ENCODE peak calls at places on chromosome 10, in six cellular contexts. N is Peyer's patch, G is tibial nerve, U is endothelial cell of umbilical vein, Y is A549, S is lower leg skin. T is an unnamed sample.

GRCh38 chr10:2798340-2798739 is 269.0 kb upstream of the PFKP start:
- DNase-seq in N (no peak), U (no peak), S (no peak), Y (no peak), G (no peak), T (no peak)

GRCh38 chr10:70258216-70258615 is 25.0 kb upstream of the PPA1 start:
- DNase-seq in Y (no peak), N (no peak), U (no peak), G (no peak), S (peak; percentile 39), T (no peak)

GRCh38 chr10:48463318-48464003 is 141.4 kb downstream of the ARHGAP22 start:
- DNase-seq in G (no peak), U (no peak), Y (no peak), S (peak; percentile 74), N (peak; percentile 36), T (no peak)

GRCh38 chr10:124699471-124700292 is 44.5 kb downstream of the FAM53B start:
- DNase-seq in Y (no peak), S (no peak), G (no peak), U (no peak), N (no peak), T (no peak)

GRCh38 chr10:125299476-125299875 is 139.1 kb upstream of the CTBP2 start:
- DNase-seq in G (no peak), Y (no peak), S (no peak), N (no peak), U (no peak), T (no peak)

GRCh38 chr10:76487582-76487981 is 1056.2 kb downstream of the LRMDA start:
- DNase-seq in G (no peak), Y (no peak), S (no peak), N (no peak), U (no peak), T (no peak)

GRCh38 chr10:123997486-123998196 is 95.8 kb downstream of the CHST15 start:
- DNase-seq in G (peak; percentile 50), S (peak; percentile 87), N (peak; percentile 55), Y (peak; percentile 55), U (no peak), T (peak; percentile 57)

GRCh38 chr10:34985823-34986222 is 104.3 kb downstream of the CUL2 start:
- DNase-seq in G (no peak), N (peak; percentile 13), Y (peak; percentile 45), U (no peak), S (peak; percentile 20), T (no peak)

GRCh38 chr10:33661580-33662269 is 327.3 kb upstream of the NRP1 start:
- DNase-seq in N (peak; percentile 64), Y (peak; percentile 38), U (peak; percentile 54), S (peak; percentile 92), G (peak; percentile 45), T (peak; percentile 30)

GRCh38 chr10:101941871-101942270 is 98.3 kb upstream of the KCNIP2 start:
- DNase-seq in Y (no peak), G (no peak), N (no peak), S (no peak), U (peak; percentile 66), T (no peak)

GRCh38 chr10:87734987-87735827 is 75.5 kb downstream of the PAPSS2 start:
- DNase-seq in G (peak; percentile 38), Y (peak; percentile 41), S (no peak), N (no peak), U (peak; percentile 70), T (peak; percentile 54)

GRCh38 chr10:84921701-84922100 is 593.3 kb downstream of the CCSER2 start:
- DNase-seq in Y (no peak), S (no peak), G (no peak), N (no peak), U (no peak), T (no peak)

GRCh38 chr10:85916999-85917573 is 449.5 kb downstream of the GRID1 start:
- DNase-seq in S (no peak), U (no peak), Y (no peak), N (no peak), G (no peak), T (no peak)

GRCh38 chr10:80472234-80473095 is 18.4 kb downstream of the TSPAN14 start:
- DNase-seq in Y (peak; percentile 52), G (no peak), S (no peak), N (peak; percentile 55), U (peak; percentile 57), T (peak; percentile 59)

DNA sequence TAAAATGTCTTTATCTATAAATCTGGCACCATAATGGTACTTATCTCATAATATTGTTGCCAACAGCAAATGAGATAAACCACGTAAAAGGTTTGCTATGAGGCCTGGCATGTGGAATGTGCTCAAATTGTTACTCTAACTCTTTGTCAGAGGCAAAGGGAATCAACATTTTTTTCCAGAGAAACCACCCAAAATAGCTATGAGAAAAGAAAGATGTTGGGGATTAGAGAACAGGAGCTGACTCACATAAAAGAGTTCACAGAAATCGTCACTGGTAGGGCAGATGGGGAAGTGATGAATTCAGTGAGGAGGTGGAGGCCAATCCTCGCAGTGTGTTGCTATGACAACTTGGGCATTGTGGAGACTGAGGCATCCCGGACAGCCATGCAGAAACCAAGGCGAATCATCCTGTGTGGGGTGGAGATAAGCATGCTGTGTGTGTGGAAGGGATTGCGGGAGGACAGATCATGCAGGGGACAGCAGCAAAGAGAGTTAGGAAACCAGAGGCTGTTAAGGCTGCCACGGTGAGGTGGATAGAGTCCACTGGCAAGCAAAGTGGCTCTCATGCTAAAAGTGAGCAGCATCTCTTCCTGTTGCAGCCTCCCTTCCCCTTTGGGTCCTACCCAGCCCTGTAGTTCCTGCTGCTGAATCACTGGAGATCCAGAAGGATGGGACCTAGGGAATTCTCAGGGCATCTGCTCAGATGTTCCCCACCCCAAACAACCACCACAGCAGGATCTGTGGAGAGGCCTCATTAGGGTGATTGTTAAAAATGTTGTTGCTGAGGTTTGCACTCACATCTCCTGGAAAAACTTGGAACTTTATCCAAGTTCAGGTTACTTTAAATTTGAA is 103.9 kb downstream of the CUBN start:
- DNase-seq in Y (peak; percentile 46), G (no peak), S (no peak), U (peak; percentile 94), N (no peak), T (peak; percentile 33)
- TF ChIP-seq POLR2A in Y (no peak), G (no peak), S (no peak), U (no peak), N (no peak), T (peak; percentile 32)

DNA sequence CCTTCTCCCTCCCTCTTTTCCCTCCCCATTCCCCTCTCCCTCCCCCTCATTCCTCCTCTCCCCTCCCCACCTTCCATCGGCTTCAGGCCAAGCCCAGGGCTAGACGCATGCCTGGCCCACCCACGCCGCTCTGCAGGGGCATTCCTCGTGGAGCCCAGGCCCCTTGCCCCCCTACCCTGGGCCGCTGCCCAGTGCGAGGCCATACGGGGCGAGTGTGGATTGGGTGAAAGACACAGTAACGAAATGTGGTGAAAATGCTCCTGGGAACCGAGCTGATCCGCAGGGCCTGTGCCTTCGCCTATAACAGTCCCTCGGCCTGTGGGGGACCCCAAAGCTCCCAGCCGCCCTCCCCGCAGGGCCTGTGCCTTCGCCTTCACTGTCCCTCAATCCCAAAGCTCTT is 28.3 kb downstream of the ADGRA1 start:
- DNase-seq in G (no peak), N (no peak), S (no peak), U (no peak), Y (no peak), T (no peak)
- TF ChIP-seq POLR2A in G (no peak), N (no peak), S (no peak), U (no peak), Y (no peak), T (no peak)

GRCh38 chr10:130470973-130471372 is 334.8 kb downstream of the GLRX3 start:
- DNase-seq in N (no peak), G (no peak), Y (no peak), U (no peak), S (peak; percentile 45), T (no peak)

GRCh38 chr10:130472236-130472635 is 336.0 kb downstream of the GLRX3 start:
- DNase-seq in Y (no peak), S (no peak), U (no peak), N (no peak), G (no peak), T (no peak)

GRCh38 chr10:130466271-130466997 is 330.2 kb downstream of the GLRX3 start:
- DNase-seq in Y (no peak), N (no peak), U (no peak), S (peak; percentile 6), G (no peak), T (no peak)

GRCh38 chr10:130470286-130470685 is 334.1 kb downstream of the GLRX3 start:
- DNase-seq in G (no peak), Y (no peak), N (no peak), S (peak; percentile 18), U (no peak), T (no peak)

GRCh38 chr10:130471486-130471885 is 335.3 kb downstream of the GLRX3 start:
- DNase-seq in Y (no peak), N (peak; percentile 19), U (no peak), S (peak; percentile 43), G (no peak), T (no peak)
- TF ChIP-seq POLR2A in Y (no peak), N (no peak), U (no peak), S (no peak), G (no peak), T (no peak)

GRCh38 chr10:104321226-104321625 is 17.0 kb downstream of the ITPRIP start:
- DNase-seq in N (peak; percentile 37), U (no peak), G (no peak), Y (no peak), S (peak; percentile 87), T (no peak)
- TF ChIP-seq POLR2A in N (no peak), U (no peak), G (no peak), Y (no peak), S (no peak), T (no peak)

DNA sequence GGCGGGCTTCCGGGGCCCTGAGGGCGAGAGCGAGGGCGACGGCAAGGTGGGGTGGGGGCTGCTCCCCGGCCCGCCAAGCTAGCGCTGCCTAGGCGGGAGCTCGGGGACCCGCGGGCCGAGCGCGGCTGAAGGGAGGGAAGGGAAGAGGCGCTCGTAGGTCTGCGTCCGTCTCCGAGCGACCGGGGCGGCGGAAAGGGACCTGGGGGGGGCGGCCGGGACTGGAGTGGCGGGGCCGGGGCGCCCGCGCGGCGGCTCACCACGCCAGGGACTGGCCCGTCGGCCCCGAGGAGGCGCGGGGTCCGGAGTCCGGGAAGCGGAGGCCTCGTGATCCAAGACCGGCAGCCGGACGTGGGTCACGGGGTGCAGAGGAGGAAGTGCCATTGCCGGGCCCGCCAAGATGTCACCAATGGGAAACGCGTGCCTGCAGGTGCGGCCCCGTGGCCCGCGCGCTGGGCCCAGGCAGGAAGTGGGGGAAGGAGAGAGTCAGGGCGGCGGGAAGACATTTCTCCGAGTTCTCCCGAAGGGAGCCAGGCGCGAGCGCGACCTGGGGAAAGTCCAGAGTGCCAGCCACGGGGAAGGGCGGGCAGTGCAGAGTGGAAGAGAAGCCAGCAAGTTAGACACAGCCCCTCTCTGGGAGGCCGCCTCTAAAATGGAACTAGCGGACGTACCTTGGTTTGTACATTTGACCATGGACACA is 11.9 kb downstream of the HNRNPF start:
- DNase-seq in G (peak; percentile 80), N (peak; percentile 97), Y (peak; percentile 95), S (peak; percentile 98), U (peak; percentile 84), T (peak; percentile 85)
- TF ChIP-seq POLR2A in G (peak; percentile 68), N (peak; percentile 88), Y (peak; percentile 19), S (no peak), U (peak; percentile 13), T (peak; percentile 50)

T was measured in H54.